ENCODE peak calls at places on chromosomes 6 and 20, in six cellular contexts. K, B, W, C, M and S are unnamed samples.

GRCh38 chr6:44725070-44725469 is 337.6 kb downstream of the CDC5L start:
- DNase-seq in K (no peak), B (no peak), W (no peak), C (no peak), M (no peak), S (no peak)

GRCh38 chr20:63778034-63778752 is 38.6 kb downstream of the SLC2A4RG start:
- DNase-seq in K (no peak), B (no peak), W (no peak), C (no peak), M (no peak), S (no peak)

GRCh38 chr20:62427172-62428007 is at the start of gene RBBP8NL:
- DNase-seq in K (no peak), B (no peak), W (no peak), C (no peak), M (no peak), S (no peak)

GRCh38 chr6:90460067-90460466 is 126.8 kb downstream of the MAP3K7 start:
- DNase-seq in K (no peak), B (no peak), W (no peak), C (no peak), M (no peak), S (no peak)

GRCh38 chr6:155270566-155271091 is 6.8 kb downstream of the CLDN20 start:
- DNase-seq in K (no peak), B (no peak), W (no peak), C (no peak), M (no peak), S (no peak)

GRCh38 chr6:7154341-7155139 is 46.8 kb downstream of the RREB1 start:
- DNase-seq in K (no peak), B (peak; percentile 74), W (peak; percentile 80), C (no peak), M (no peak), S (no peak)

GRCh38 chr6:148829415-148830101 is 82.7 kb downstream of the UST start:
- DNase-seq in K (no peak), B (no peak), W (no peak), C (no peak), M (no peak), S (no peak)

GRCh38 chr6:33993091-33993490 is 152.8 kb downstream of the GRM4 start:
- DNase-seq in K (no peak), B (no peak), W (no peak), C (no peak), M (no peak), S (peak; percentile 11)

GRCh38 chr6:132483779-132484679 is 28.9 kb downstream of the STX7 start:
- DNase-seq in K (no peak), B (peak; percentile 45), W (peak; percentile 37), C (peak; percentile 75), M (peak; percentile 66), S (peak; percentile 45)

GRCh38 chr6:69631552-69632346 is 165.1 kb downstream of the LMBRD1 start:
- DNase-seq in K (no peak), B (no peak), W (no peak), C (no peak), M (no peak), S (no peak)

GRCh38 chr6:33963351-33963750 is 159.5 kb upstream of the MLN start:
- DNase-seq in K (no peak), B (no peak), W (no peak), C (no peak), M (no peak), S (no peak)

GRCh38 chr6:138666636-138667035 is 106.9 kb upstream of the CCDC28A start:
- DNase-seq in K (no peak), B (no peak), W (no peak), C (no peak), M (no peak), S (no peak)

GRCh38 chr6:148193063-148193680 is 149.5 kb upstream of the SASH1 start:
- DNase-seq in K (no peak), B (no peak), W (no peak), C (no peak), M (no peak), S (no peak)

GRCh38 chr20:62914970-62915457 is 11.3 kb downstream of the DIDO1 start:
- DNase-seq in K (no peak), B (peak; percentile 55), W (no peak), C (peak; percentile 77), M (peak; percentile 59), S (peak; percentile 49)

GRCh38 chr6:130222775-130223174 is at the start of gene SAMD3:
- DNase-seq in K (no peak), B (no peak), W (no peak), C (no peak), M (no peak), S (no peak)

GRCh38 chr20:63858393-63859165 is 2.7 kb upstream of the ABHD16B start:
- DNase-seq in K (no peak), B (no peak), W (no peak), C (peak; percentile 79), M (peak; percentile 56), S (peak; percentile 70)

GRCh38 chr20:25739615-25740320 is 43.1 kb upstream of the ZNF337 start:
- DNase-seq in K (no peak), B (no peak), W (no peak), C (no peak), M (no peak), S (no peak)

GRCh38 chr6:20266851-20267608 is 54.8 kb upstream of the MBOAT1 start:
- DNase-seq in K (no peak), B (no peak), W (peak; percentile 12), C (no peak), M (peak; percentile 62), S (no peak)

GRCh38 chr6:118263929-118264486 is 284.1 kb upstream of the PLN start:
- DNase-seq in K (no peak), B (no peak), W (no peak), C (peak; percentile 30), M (no peak), S (peak; percentile 30)

GRCh38 chr6:127637830-127638229 is 60.9 kb downstream of the C6orf58 start:
- DNase-seq in K (no peak), B (peak; percentile 49), W (no peak), C (no peak), M (no peak), S (no peak)

GRCh38 chr20:62795023-62795761 is 1.1 kb upstream of the MRGBP start:
- DNase-seq in K (no peak), B (peak; percentile 51), W (no peak), C (peak; percentile 77), M (peak; percentile 65), S (peak; percentile 79)

GRCh38 chr6:63624091-63624490 is 11.5 kb upstream of the PHF3 start:
- DNase-seq in K (no peak), B (no peak), W (no peak), C (no peak), M (no peak), S (no peak)

GRCh38 chr6:63476302-63476701 is 96.0 kb upstream of the LOC128125822 start:
- DNase-seq in K (no peak), B (peak; percentile 10), W (no peak), C (peak; percentile 60), M (no peak), S (no peak)

GRCh38 chr6:32158052-32158451 is 4.1 kb downstream of the PPT2 start:
- DNase-seq in K (no peak), B (no peak), W (no peak), C (no peak), M (no peak), S (no peak)

GRCh38 chr20:57481281-57481711 is 43.6 kb downstream of the CTCFL start:
- DNase-seq in K (no peak), B (no peak), W (no peak), C (no peak), M (no peak), S (no peak)

GRCh38 chr6:37493047-37493995 is 6.4 kb downstream of the CCDC167 start:
- DNase-seq in K (no peak), B (no peak), W (no peak), C (no peak), M (no peak), S (no peak)

GRCh38 chr20:568865-569415 is 25.4 kb upstream of the CSNK2A1 start:
- DNase-seq in K (no peak), B (no peak), W (no peak), C (no peak), M (no peak), S (no peak)

GRCh38 chr6:92538296-92538695 is 881.1 kb downstream of the EPHA7 start:
- DNase-seq in K (no peak), B (no peak), W (no peak), C (no peak), M (no peak), S (no peak)

GRCh38 chr6:38725414-38726183 is 10.5 kb downstream of the DNAH8 start:
- DNase-seq in K (no peak), B (no peak), W (peak; percentile 16), C (no peak), M (no peak), S (no peak)

DNA sequence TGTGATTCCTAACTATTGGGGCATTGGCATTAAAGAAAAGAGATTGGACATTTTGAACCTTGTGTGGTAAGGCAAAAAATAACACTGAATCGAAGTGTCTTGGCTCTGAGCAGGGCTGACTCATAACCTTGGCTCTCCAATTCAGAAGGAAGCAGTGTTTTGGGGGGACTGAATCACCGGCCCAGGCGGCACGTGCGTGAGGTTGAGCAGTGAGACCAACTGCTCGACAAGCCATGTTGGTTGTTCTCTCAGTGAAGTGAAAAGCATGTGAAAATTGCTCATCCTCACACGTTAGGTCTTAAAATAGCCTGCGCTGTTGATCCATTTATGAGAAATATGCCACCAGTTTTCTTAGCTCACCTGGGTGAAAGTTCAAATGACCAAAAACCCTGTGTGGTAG is 137.8 kb upstream of the SPACA1 start:
- DNase-seq in K (no peak), B (no peak), W (no peak), C (no peak), M (no peak), S (no peak)
- TF ChIP-seq GABPA in K (no peak), B (no peak), W (no peak), C (no peak), M (no peak), S (no peak)

DNA sequence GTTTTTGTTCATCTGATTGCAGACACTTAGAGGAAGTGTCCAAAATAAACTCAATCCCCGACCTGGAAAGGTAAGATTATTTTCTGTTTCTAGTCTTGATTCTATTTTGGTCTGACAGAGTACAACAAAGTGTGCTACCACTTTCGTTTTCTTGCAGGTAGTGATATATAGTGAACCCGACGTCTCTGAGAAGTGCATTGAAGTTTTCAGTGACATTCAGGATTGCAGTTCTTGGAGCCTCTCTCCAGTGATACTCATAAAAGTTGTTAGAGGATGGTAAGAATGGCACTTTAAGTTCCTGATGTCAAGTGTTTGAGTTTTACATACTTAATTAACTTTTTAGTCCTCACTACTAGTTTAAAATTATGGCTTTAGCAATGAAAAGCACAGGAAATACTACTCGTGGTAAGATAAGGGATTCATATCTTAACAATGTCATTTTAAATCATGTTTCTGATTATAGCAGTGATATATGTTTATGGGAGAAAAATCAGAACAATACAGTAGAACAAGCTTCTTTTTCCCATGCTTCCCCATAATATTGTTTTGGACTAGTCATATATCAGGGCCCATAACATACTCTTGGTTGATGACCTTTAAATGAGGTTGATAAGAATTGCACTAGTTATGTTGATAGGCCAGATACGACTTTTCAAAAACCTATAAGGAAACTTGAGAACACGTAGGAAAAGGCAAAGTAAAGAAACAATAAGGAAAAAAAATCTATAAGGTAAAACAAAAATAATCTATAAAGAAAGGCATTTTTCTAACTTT is 104.0 kb downstream of the RTN4IP1 start:
- DNase-seq in K (no peak), B (no peak), W (no peak), C (no peak), M (no peak), S (no peak)
- TF ChIP-seq CTCF in K (no peak), B (no peak), W (no peak), C (no peak), M (no peak), S (no peak)

GRCh38 chr20:51062065-51062464 is 39.2 kb upstream of the KCNG1 start:
- DNase-seq in K (no peak), B (no peak), W (no peak), C (no peak), M (no peak), S (no peak)
- TF ChIP-seq GABPA in K (no peak), B (no peak), W (no peak), C (no peak), M (no peak), S (no peak)

GRCh38 chr20:52924411-52925271 is 47.5 kb upstream of the TSHZ2 start:
- DNase-seq in K (no peak), B (no peak), W (no peak), C (peak; percentile 97), M (no peak), S (no peak)
- TF ChIP-seq CTCF in K (no peak), B (no peak), W (no peak), C (peak; percentile 15), M (no peak), S (no peak)